ENCODE peak calls at places on chromosomes 2 and 18, in ten cellular contexts. N, S, W, V, T, M, B, K, A and F are unnamed samples.

GRCh38 chr2:97716695-97717617 is 3.6 kb downstream of the ZAP70 start:
- DNase-seq in N (peak), S (no peak), W (no peak), V (peak), T (no peak), M (peak), B (no peak), K (no peak), A (no peak), F (no peak)

GRCh38 chr18:62828852-62829251 is 113.5 kb downstream of the PHLPP1 start:
- DNase-seq in N (no peak), S (no peak), W (no peak), V (no peak), T (no peak), M (no peak), B (peak), K (no peak), A (no peak), F (no peak)

GRCh38 chr18:34795070-34795740 is 85.1 kb downstream of the DTNA start:
- DNase-seq in N (no peak), S (no peak), W (no peak), V (no peak), T (no peak), M (no peak), B (no peak), K (no peak), A (no peak), F (no peak)

GRCh38 chr2:3051266-3051665 is 326.4 kb downstream of the EIPR1 start:
- DNase-seq in N (no peak), S (no peak), W (no peak), V (no peak), T (no peak), M (no peak), B (no peak), K (no peak), A (no peak), F (no peak)

GRCh38 chr2:177072069-177072468 is 140.5 kb upstream of the HNRNPA3 start:
- DNase-seq in N (no peak), S (no peak), W (no peak), V (no peak), T (no peak), M (no peak), B (no peak), K (no peak), A (no peak), F (no peak)

GRCh38 chr2:85024372-85025047 is 53.5 kb downstream of the KCMF1 start:
- DNase-seq in N (no peak), S (no peak), W (no peak), V (no peak), T (no peak), M (no peak), B (no peak), K (no peak), A (no peak), F (no peak)

GRCh38 chr2:66080136-66080535 is 354.8 kb upstream of the MEIS1 start:
- DNase-seq in N (no peak), S (peak), W (no peak), V (no peak), T (no peak), M (no peak), B (no peak), K (no peak), A (no peak), F (no peak)

GRCh38 chr2:210586381-210586780 is 30.0 kb downstream of the CPS1 start:
- DNase-seq in N (no peak), S (no peak), W (no peak), V (no peak), T (no peak), M (no peak), B (no peak), K (no peak), A (no peak), F (no peak)

GRCh38 chr2:13821255-13821880 is 811.1 kb upstream of the LRATD1 start:
- DNase-seq in N (no peak), S (no peak), W (no peak), V (no peak), T (no peak), M (no peak), B (no peak), K (no peak), A (no peak), F (no peak)

GRCh38 chr2:200408428-200409311 is 101.2 kb downstream of the KCTD18 start:
- DNase-seq in N (no peak), S (no peak), W (no peak), V (no peak), T (peak), M (no peak), B (peak), K (no peak), A (peak), F (no peak)

GRCh38 chr2:235553696-235554100 is 59.9 kb downstream of the AGAP1 start:
- DNase-seq in N (no peak), S (no peak), W (no peak), V (no peak), T (no peak), M (peak), B (no peak), K (no peak), A (peak), F (no peak)

GRCh38 chr2:185137700-185138099 is 539.4 kb downstream of the ZNF804A start:
- DNase-seq in N (no peak), S (no peak), W (no peak), V (no peak), T (no peak), M (no peak), B (no peak), K (no peak), A (no peak), F (no peak)

GRCh38 chr18:24267878-24268277 is 129.0 kb downstream of the CABYR start:
- DNase-seq in N (no peak), S (no peak), W (no peak), V (no peak), T (no peak), M (no peak), B (no peak), K (no peak), A (no peak), F (no peak)

GRCh38 chr2:177124371-177124770 is 88.2 kb upstream of the HNRNPA3 start:
- DNase-seq in N (no peak), S (no peak), W (no peak), V (no peak), T (no peak), M (no peak), B (peak), K (no peak), A (no peak), F (no peak)

GRCh38 chr18:31042068-31042390 is 513 bp downstream of the DSC3 start:
- DNase-seq in N (no peak), S (no peak), W (no peak), V (no peak), T (no peak), M (no peak), B (no peak), K (no peak), A (no peak), F (no peak)

GRCh38 chr2:167144179-167144898 is 256.1 kb downstream of the XIRP2 start:
- DNase-seq in N (no peak), S (no peak), W (no peak), V (no peak), T (no peak), M (no peak), B (no peak), K (no peak), A (no peak), F (no peak)

GRCh38 chr2:144941743-144942488 is 422.0 kb upstream of the ZEB2 start:
- DNase-seq in N (no peak), S (no peak), W (no peak), V (no peak), T (no peak), M (no peak), B (peak), K (no peak), A (no peak), F (no peak)

GRCh38 chr2:71939588-71940535 is 207.8 kb downstream of the CYP26B1 start:
- DNase-seq in N (no peak), S (no peak), W (no peak), V (no peak), T (no peak), M (peak), B (no peak), K (no peak), A (peak), F (peak)

GRCh38 chr18:60146220-60146960 is 226.2 kb downstream of the MC4R start:
- DNase-seq in N (no peak), S (no peak), W (no peak), V (no peak), T (no peak), M (no peak), B (no peak), K (no peak), A (no peak), F (no peak)

GRCh38 chr18:60145776-60146175 is 226.8 kb downstream of the MC4R start:
- DNase-seq in N (no peak), S (no peak), W (no peak), V (no peak), T (no peak), M (no peak), B (no peak), K (peak), A (no peak), F (no peak)

GRCh38 chr18:60147326-60147725 is 225.2 kb downstream of the MC4R start:
- DNase-seq in N (no peak), S (no peak), W (no peak), V (no peak), T (no peak), M (no peak), B (no peak), K (no peak), A (no peak), F (no peak)
- TF ChIP-seq POLR2AphosphoS5 in N (no peak), S (no peak), W (no peak), V (no peak), T (no peak), M (no peak), B (no peak), K (no peak), A (no peak), F (no peak)

DNA sequence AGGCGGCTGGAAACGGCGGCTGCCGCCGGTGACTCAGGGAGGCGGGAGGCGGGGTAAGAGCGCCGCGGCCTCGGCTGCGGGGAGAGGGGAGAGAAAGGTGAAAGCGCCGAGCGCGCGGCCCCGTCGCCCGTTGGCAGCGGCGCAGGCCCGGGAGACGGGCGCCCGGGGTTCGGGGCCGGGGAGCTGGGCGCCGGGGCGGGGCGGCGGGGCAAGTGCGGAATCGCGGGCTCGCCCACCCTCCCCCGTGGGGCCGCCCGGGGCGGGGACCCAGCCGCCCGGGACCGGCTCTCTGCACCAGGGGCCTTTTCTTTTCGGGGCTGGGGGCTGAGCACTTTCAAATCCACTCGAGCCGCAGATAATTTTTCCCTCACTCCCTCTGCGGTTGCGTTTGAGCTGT is 219 bp downstream of the KDM3A start:
- DNase-seq in N (peak), S (no peak), W (no peak), V (no peak), T (no peak), M (no peak), B (no peak), K (peak), A (no peak), F (no peak)
- TF ChIP-seq POLR2AphosphoS5 in N (peak), S (peak), W (peak), V (no peak), T (peak), M (peak), B (peak), K (peak), A (peak), F (peak)

GRCh38 chr18:10482363-10482984 is 28.0 kb downstream of the APCDD1 start:
- DNase-seq in N (no peak), S (no peak), W (no peak), V (no peak), T (no peak), M (no peak), B (no peak), K (peak), A (no peak), F (no peak)

GRCh38 chr18:10477863-10478260 is 23.4 kb downstream of the APCDD1 start:
- DNase-seq in N (no peak), S (no peak), W (no peak), V (no peak), T (no peak), M (no peak), B (no peak), K (peak), A (no peak), F (no peak)

GRCh38 chr18:10485475-10485874 is 31.0 kb downstream of the APCDD1 start:
- DNase-seq in N (no peak), S (no peak), W (no peak), V (no peak), T (no peak), M (no peak), B (no peak), K (no peak), A (no peak), F (no peak)

GRCh38 chr18:10482985-10483949 is 28.8 kb downstream of the APCDD1 start:
- DNase-seq in N (no peak), S (no peak), W (no peak), V (no peak), T (no peak), M (no peak), B (no peak), K (no peak), A (peak), F (no peak)

GRCh38 chr18:10481831-10482230 is 27.4 kb downstream of the APCDD1 start:
- DNase-seq in N (no peak), S (no peak), W (no peak), V (no peak), T (no peak), M (no peak), B (no peak), K (peak), A (no peak), F (peak)
- TF ChIP-seq POLR2AphosphoS5 in N (no peak), S (no peak), W (no peak), V (no peak), T (no peak), M (no peak), B (no peak), K (no peak), A (no peak), F (no peak)

DNA sequence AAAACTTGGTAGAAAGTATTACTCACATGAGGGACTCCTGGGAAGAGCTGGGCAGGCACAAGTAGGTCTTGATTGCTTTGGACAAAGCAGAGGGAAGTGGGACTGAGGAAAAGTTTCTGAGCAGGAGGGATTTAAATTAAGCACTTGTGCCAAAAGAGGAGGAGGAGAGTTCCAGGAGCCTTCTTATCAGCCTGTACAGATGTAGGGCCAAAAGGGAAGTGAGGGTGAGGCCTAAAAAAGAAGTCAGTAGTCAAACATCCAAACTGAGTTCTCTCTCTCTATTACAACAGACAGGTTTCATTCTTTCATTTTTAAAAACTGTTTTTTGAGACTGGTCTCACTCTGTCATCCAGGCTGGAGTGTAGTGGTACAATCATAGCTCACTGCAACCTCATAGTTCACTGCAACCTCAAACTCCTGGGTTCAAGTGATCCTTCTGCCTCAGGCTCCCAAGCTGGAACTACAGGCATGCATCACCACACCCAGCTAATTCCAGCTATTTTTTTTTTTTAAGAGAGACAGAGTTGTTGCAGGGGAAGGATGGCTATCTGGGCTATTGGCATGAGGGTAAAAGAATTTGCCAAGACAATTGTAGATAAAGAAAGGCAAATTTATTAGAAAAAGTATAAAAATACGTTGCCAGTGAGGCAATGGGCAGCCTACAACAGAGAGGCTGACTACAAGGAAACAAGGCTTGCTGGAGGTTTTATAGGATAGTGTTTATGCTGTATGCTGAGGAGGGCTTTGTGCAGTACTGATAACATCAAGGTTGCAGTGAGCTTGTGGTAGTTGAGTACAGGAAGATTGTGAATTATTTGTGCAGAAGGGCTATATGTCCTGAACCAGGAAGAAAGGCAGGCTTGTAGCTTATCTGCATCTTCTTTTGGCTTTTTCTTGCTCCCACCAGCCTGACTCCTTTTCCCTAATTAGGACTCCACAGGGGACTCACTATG is 29.0 kb downstream of the CFAP210 start:
- DNase-seq in N (no peak), S (no peak), W (no peak), V (no peak), T (no peak), M (no peak), B (peak), K (no peak), A (no peak), F (no peak)
- TF ChIP-seq POLR2AphosphoS5 in N (no peak), S (no peak), W (no peak), V (no peak), T (no peak), M (no peak), B (no peak), K (no peak), A (no peak), F (no peak)

GRCh38 chr2:127859712-127860085 is 1.7 kb upstream of the POLR2D start:
- DNase-seq in N (no peak), S (no peak), W (peak), V (peak), T (peak), M (peak), B (no peak), K (peak), A (peak), F (no peak)
- TF ChIP-seq POLR2AphosphoS5 in N (no peak), S (no peak), W (no peak), V (no peak), T (no peak), M (no peak), B (no peak), K (peak), A (no peak), F (no peak)

GRCh38 chr2:171687287-171688128 is at the start of gene DYNC1I2:
- DNase-seq in N (peak), S (peak), W (peak), V (peak), T (peak), M (peak), B (peak), K (peak), A (peak), F (peak)
- TF ChIP-seq POLR2AphosphoS5 in N (peak), S (peak), W (no peak), V (peak), T (no peak), M (peak), B (peak), K (peak), A (peak), F (peak)

GRCh38 chr2:212845941-212846340 is 305.5 kb downstream of the IKZF2 start:
- DNase-seq in N (no peak), S (no peak), W (no peak), V (no peak), T (no peak), M (no peak), B (peak), K (no peak), A (no peak), F (no peak)
- TF ChIP-seq POLR2AphosphoS5 in N (no peak), S (no peak), W (no peak), V (no peak), T (no peak), M (no peak), B (no peak), K (no peak), A (no peak), F (peak)

DNA sequence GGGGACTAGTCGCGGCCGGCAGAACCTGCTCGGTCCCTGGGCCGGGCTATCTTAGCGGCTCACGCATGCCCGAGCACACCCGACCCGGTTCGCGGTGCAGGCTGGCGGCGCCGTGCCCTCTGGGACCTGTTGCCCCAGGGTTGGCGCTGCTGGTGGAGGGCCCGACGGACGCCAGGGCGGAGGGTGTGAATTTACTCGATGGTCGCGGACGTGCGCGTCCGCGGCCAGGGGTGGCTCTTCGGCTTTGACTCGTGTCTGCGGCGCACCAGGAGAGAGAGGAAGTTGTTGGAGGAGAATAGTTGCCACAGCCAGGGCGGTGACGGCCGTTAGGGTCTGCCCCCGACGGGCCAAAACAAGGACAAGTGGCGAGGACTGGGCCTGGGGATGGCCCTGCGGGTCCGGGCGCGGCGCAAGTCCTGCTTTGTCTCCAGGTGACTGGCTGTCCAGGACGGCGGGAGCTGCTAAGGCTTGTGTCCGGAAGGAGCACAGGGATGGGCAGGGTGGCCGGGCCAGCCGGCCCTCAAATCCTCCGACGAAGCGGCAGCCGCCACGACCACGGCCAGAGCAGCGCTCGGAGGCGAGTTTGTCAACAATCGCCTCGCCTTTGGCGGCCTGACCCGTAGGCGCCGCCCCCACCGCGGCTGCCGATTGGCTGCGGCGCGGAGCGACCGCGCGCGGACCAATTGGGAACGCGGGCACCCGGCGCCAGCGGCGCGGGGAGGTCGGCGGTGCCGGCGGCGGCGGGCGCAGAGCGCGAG is 1.3 kb downstream of the BCL2L11 start:
- DNase-seq in N (peak), S (peak), W (no peak), V (peak), T (peak), M (peak), B (peak), K (peak), A (peak), F (no peak)
- TF ChIP-seq POLR2AphosphoS5 in N (no peak), S (no peak), W (no peak), V (peak), T (peak), M (peak), B (peak), K (peak), A (peak), F (peak)

DNA sequence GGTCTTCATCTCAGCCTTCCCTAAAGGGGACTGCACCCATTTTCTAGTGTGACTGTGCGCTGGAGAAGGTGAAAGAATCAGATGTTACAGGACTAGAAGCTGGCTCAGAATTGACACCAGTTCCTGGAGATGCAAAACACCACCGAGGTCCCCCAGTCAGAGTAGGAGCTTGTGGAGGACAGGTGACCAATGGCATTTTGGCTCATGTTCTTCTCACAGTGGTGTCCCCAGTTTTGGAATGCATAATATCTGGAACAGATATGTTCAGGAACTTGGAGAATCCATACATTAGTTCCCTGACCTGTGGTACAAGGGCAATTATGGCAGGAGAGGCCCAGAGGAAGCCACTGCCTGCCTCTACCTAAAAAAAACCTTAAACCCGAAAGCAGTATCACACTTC is 66.3 kb downstream of the PSMG2 start:
- DNase-seq in N (no peak), S (no peak), W (no peak), V (no peak), T (no peak), M (no peak), B (no peak), K (no peak), A (no peak), F (no peak)
- TF ChIP-seq POLR2AphosphoS5 in N (no peak), S (no peak), W (no peak), V (no peak), T (no peak), M (no peak), B (no peak), K (no peak), A (no peak), F (no peak)